ENCODE peak calls at places on chromosome 6, in ten cellular contexts. X is CD4-positive, alpha-beta memory T cell; F is gastrocnemius medialis; R is cardiac muscle cell; A is colonic mucosa; K is left ventricle myocardium inferior; Q is breast epithelium; C is uterus; I is heart right ventricle; G is OCI-LY7. Y is an unnamed sample.
A peak's percentile ranks its signal among the peaks of the same experiment; 100 is the strongest.

GRCh38 chr6:149075616-149076354 is 241.7 kb upstream of the TAB2 start:
- DNase-seq in K (no peak), X (no peak), C (no peak), Q (no peak), I (no peak), G (no peak), R (peak; percentile 44), F (no peak), A (no peak), Y (no peak)

GRCh38 chr6:140275725-140276124 is 901.3 kb upstream of the CITED2 start:
- DNase-seq in Q (no peak), C (no peak), X (no peak), I (no peak), G (no peak), F (no peak), K (no peak), A (no peak), R (no peak), Y (no peak)

GRCh38 chr6:20291764-20292227 is 79.5 kb upstream of the MBOAT1 start:
- DNase-seq in C (peak; percentile 79), K (peak; percentile 62), A (peak; percentile 88), G (peak; percentile 80), R (peak; percentile 90), I (peak; percentile 80), X (peak; percentile 55), Q (peak; percentile 63), F (peak; percentile 43), Y (peak; percentile 12)

GRCh38 chr6:113564401-113565161 is 292.6 kb upstream of the MARCKS start:
- DNase-seq in C (peak; percentile 70), K (peak; percentile 86), I (peak; percentile 93), F (peak; percentile 60), A (peak; percentile 54), G (no peak), X (no peak), Q (peak; percentile 60), R (peak; percentile 98), Y (peak; percentile 39)

GRCh38 chr6:143108278-143108677 is 47.6 kb downstream of the AIG1 start:
- DNase-seq in C (no peak), F (no peak), G (no peak), I (no peak), K (no peak), R (peak; percentile 32), A (no peak), X (no peak), Q (no peak), Y (no peak)

GRCh38 chr6:45327956-45328522 is at the start of gene RUNX2:
- DNase-seq in A (no peak), Q (no peak), I (no peak), K (no peak), F (no peak), R (peak; percentile 94), G (no peak), X (no peak), C (no peak), Y (no peak)

GRCh38 chr6:107561325-107561724 is 71.4 kb downstream of the SOBP start:
- DNase-seq in Q (no peak), C (peak; percentile 62), X (no peak), K (peak; percentile 64), R (peak; percentile 38), G (no peak), F (no peak), A (no peak), I (peak; percentile 57), Y (no peak)

GRCh38 chr6:63673692-63674091 is 38.1 kb downstream of the PHF3 start:
- DNase-seq in I (no peak), A (no peak), G (no peak), F (no peak), X (no peak), Q (no peak), K (no peak), R (no peak), C (no peak), Y (no peak)

GRCh38 chr6:47428746-47429664 is 48.6 kb upstream of the CD2AP start:
- DNase-seq in I (no peak), F (no peak), C (no peak), G (no peak), R (no peak), X (no peak), Q (no peak), K (no peak), A (no peak), Y (no peak)

GRCh38 chr6:19070520-19070919 is 683.4 kb downstream of the RNF144B start:
- DNase-seq in F (no peak), K (no peak), G (no peak), Q (no peak), C (no peak), I (peak; percentile 29), R (no peak), A (no peak), X (no peak), Y (no peak)

GRCh38 chr6:44053760-44054556 is 73.3 kb downstream of the MRPL14 start:
- DNase-seq in G (no peak), C (no peak), X (no peak), R (peak; percentile 50), K (no peak), A (no peak), Q (no peak), F (no peak), I (no peak), Y (no peak)

GRCh38 chr6:167565884-167566491 is 241.1 kb downstream of the TTLL2 start:
- DNase-seq in G (no peak), A (peak; percentile 32), I (peak; percentile 52), Q (peak; percentile 16), K (peak; percentile 54), C (peak; percentile 46), X (no peak), R (peak; percentile 80), F (no peak), Y (no peak)

GRCh38 chr6:132082421-132082820 is 131.2 kb upstream of the CCN2 start:
- DNase-seq in A (no peak), R (no peak), K (no peak), G (no peak), X (no peak), I (no peak), F (no peak), C (no peak), Q (no peak), Y (no peak)

GRCh38 chr6:33312361-33313104 is 1.3 kb downstream of the TAPBP start:
- DNase-seq in I (peak; percentile 65), F (peak; percentile 66), K (peak; percentile 40), A (peak; percentile 94), C (peak; percentile 77), Q (peak; percentile 87), R (peak; percentile 72), X (peak; percentile 97), G (peak; percentile 88), Y (peak; percentile 82)

GRCh38 chr6:87155920-87156600 is 695 bp downstream of the ZNF292 start:
- DNase-seq in Q (peak; percentile 38), I (peak; percentile 32), G (peak; percentile 35), K (peak; percentile 43), R (peak; percentile 58), X (peak; percentile 78), F (peak; percentile 16), A (peak; percentile 72), C (peak; percentile 39), Y (peak; percentile 72)

GRCh38 chr6:5081182-5081581 is 4.0 kb upstream of the PPP1R3G start:
- DNase-seq in I (no peak), C (no peak), K (no peak), X (no peak), F (no peak), R (no peak), Q (no peak), G (no peak), A (no peak), Y (no peak)

GRCh38 chr6:11188161-11188915 is 44.1 kb downstream of the NEDD9 start:
- DNase-seq in G (no peak), Q (no peak), I (no peak), X (no peak), C (no peak), A (peak; percentile 74), K (no peak), F (no peak), R (no peak), Y (no peak)

GRCh38 chr6:150755524-150755923 is 110.0 kb upstream of the MTHFD1L start:
- DNase-seq in G (no peak), A (no peak), I (no peak), R (no peak), C (no peak), F (no peak), K (no peak), X (no peak), Q (no peak), Y (no peak)

GRCh38 chr6:131451330-131452195 is 121.5 kb upstream of the ARG1 start:
- DNase-seq in R (no peak), A (no peak), G (no peak), K (no peak), C (no peak), F (no peak), Q (no peak), I (no peak), X (no peak), Y (no peak)

GRCh38 chr6:161890959-161891358 is 617.1 kb upstream of the AGPAT4 start:
- DNase-seq in K (no peak), Q (no peak), R (no peak), A (no peak), C (no peak), X (no peak), G (no peak), F (no peak), I (no peak), Y (no peak)
- H3K4me3 ChIP-seq in K (peak overlapping the region; percentile 22), Q (peak overlapping the region; percentile 19), R (no peak overlapping the region), A (no peak overlapping the region), C (no peak overlapping the region), X (no peak overlapping the region), G (no peak overlapping the region), F (no peak overlapping the region), I (no peak overlapping the region), Y (no peak overlapping the region)

GRCh38 chr6:35299674-35300073 is 2.1 kb downstream of the DEF6 start:
- DNase-seq in R (no peak), I (peak; percentile 48), Q (no peak), K (peak; percentile 39), F (no peak), C (no peak), G (peak; percentile 54), A (peak; percentile 50), X (no peak), Y (no peak)
- H3K4me1 ChIP-seq in R (peaks cover 10% of the 10 kb centered on the region), I (peaks cover 14% of the 10 kb centered on the region), Q (peaks cover 4% of the 10 kb centered on the region), K (peaks cover 39% of the 10 kb centered on the region), F (peaks cover 19% of the 10 kb centered on the region), C (peaks cover 4% of the 10 kb centered on the region), G (peaks cover 70% of the 10 kb centered on the region), A (peaks cover 4% of the 10 kb centered on the region), X (peaks cover 67% of the 10 kb centered on the region), Y (peaks cover 3% of the 10 kb centered on the region)

DNA sequence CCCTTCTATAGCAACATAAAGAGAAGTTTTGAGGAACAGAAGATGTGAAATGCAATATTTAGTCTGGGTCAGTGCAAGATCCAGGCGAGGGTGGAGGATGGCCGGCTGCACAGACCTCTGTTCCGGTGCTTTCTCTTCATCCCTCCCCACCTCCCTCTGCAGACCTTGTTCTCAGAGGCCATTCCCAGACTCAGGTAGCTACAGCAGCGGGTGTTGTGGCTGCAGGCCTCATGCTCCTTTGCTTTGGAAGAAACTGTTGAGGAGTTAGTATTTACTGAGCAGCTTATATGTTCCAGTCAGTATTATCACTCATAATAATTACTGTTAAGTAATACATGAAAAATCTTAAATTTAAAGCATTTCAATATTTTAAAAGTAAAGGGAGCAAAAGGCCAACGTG is 1.7 kb downstream of the BTN3A3 start:
- DNase-seq in G (no peak), R (no peak), I (no peak), A (no peak), F (no peak), Q (no peak), C (no peak), X (no peak), K (no peak), Y (no peak)
- H3K4me3 ChIP-seq in G (peak overlapping the region; percentile 76), R (no peak overlapping the region), I (peak overlapping the region; percentile 64), A (no peak overlapping the region), F (no peak overlapping the region), Q (no peak overlapping the region), C (no peak overlapping the region), X (peak overlapping the region; percentile 87), K (peak overlapping the region; percentile 66), Y (no peak overlapping the region)

GRCh38 chr6:156914171-156914570 is 137.0 kb downstream of the ARID1B start:
- DNase-seq in Q (no peak), I (no peak), A (no peak), G (no peak), C (no peak), K (no peak), F (no peak), X (no peak), R (no peak), Y (no peak)
- H3K4me1 ChIP-seq in Q (no peaks in the 10 kb centered on the region), I (peaks cover 40% of the 10 kb centered on the region), A (no peaks in the 10 kb centered on the region), G (peaks cover 28% of the 10 kb centered on the region), C (no peaks in the 10 kb centered on the region), K (peaks cover 57% of the 10 kb centered on the region), F (peaks cover 54% of the 10 kb centered on the region), X (peaks cover 50% of the 10 kb centered on the region), R (peaks cover 11% of the 10 kb centered on the region), Y (peaks cover 10% of the 10 kb centered on the region)

Y was measured in ascending aorta.